ENCODE peak calls at places on chromosomes 1 and 21, in eight cellular contexts. N is BJ, O is WTC11, Y is kidney epithelial cell, D is fibroblast of mammary gland, C is progenitor cell of endocrine pancreas, L is GM20000, E is right atrium auricular region. W is an unnamed sample.

GRCh38 chr1:178091986-178092745 is 1.7 kb upstream of the RASAL2 start:
- DNase-seq in E (no peak), Y (no peak), L (no peak), D (peak), C (no peak), O (no peak), N (peak), W (no peak)

GRCh38 chr1:65717815-65718454 is 74.8 kb upstream of the PDE4B start:
- DNase-seq in Y (no peak), N (peak), D (peak), O (no peak), L (no peak), E (no peak), C (no peak), W (no peak)

GRCh38 chr21:44094832-44095231 is 12.4 kb upstream of the PWP2 start:
- DNase-seq in E (no peak), N (no peak), L (no peak), O (no peak), C (no peak), Y (no peak), D (no peak), W (no peak)

GRCh38 chr1:232963366-232963765 is 13.0 kb downstream of the NTPCR start:
- DNase-seq in N (no peak), C (no peak), E (no peak), L (no peak), Y (no peak), D (peak), O (no peak), W (no peak)

GRCh38 chr1:7646981-7647901 is 123.9 kb upstream of the VAMP3 start:
- DNase-seq in O (peak), D (peak), Y (no peak), L (peak), N (no peak), C (peak), E (no peak), W (peak)

GRCh38 chr1:163758977-163759670 is 437.4 kb downstream of the NUF2 start:
- DNase-seq in O (no peak), D (no peak), N (no peak), Y (no peak), E (no peak), C (no peak), L (no peak), W (no peak)

GRCh38 chr21:42665484-42665883 is 12.1 kb downstream of the PDE9A start:
- DNase-seq in C (no peak), E (no peak), O (no peak), N (no peak), D (no peak), Y (no peak), L (no peak), W (no peak)

GRCh38 chr1:230149751-230150584 is 82.9 kb downstream of the GALNT2 start:
- DNase-seq in E (no peak), O (no peak), C (no peak), N (no peak), L (peak), D (no peak), Y (no peak), W (peak)

GRCh38 chr1:19525607-19526545 is 40.5 kb upstream of the CAPZB start:
- DNase-seq in O (no peak), L (no peak), Y (no peak), C (no peak), N (no peak), D (no peak), E (no peak), W (no peak)

GRCh38 chr1:214439352-214440119 is 111.9 kb downstream of the PTPN14 start:
- DNase-seq in E (no peak), N (no peak), O (no peak), D (peak), L (peak), Y (peak), C (no peak), W (peak)

GRCh38 chr1:84907095-84907827 is 14.3 kb upstream of the LPAR3 start:
- DNase-seq in E (no peak), Y (peak), N (no peak), D (no peak), L (no peak), O (no peak), C (no peak), W (no peak)

GRCh38 chr1:224615861-224616760 is at the start of gene CNIH3:
- DNase-seq in Y (no peak), O (peak), E (no peak), C (peak), L (peak), D (peak), N (no peak), W (no peak)

GRCh38 chr1:118954286-118954890 is 33.8 kb downstream of the TBX15 start:
- DNase-seq in Y (no peak), O (no peak), N (no peak), D (peak), L (no peak), C (no peak), E (no peak), W (no peak)

GRCh38 chr1:6743189-6744101 is 41.8 kb upstream of the CAMTA1 start:
- DNase-seq in C (no peak), D (peak), N (peak), E (peak), Y (peak), L (peak), O (peak), W (peak)

GRCh38 chr21:37159053-37159776 is 86.2 kb downstream of the TTC3 start:
- DNase-seq in C (no peak), D (no peak), L (peak), N (no peak), O (no peak), Y (no peak), E (no peak), W (peak)

DNA sequence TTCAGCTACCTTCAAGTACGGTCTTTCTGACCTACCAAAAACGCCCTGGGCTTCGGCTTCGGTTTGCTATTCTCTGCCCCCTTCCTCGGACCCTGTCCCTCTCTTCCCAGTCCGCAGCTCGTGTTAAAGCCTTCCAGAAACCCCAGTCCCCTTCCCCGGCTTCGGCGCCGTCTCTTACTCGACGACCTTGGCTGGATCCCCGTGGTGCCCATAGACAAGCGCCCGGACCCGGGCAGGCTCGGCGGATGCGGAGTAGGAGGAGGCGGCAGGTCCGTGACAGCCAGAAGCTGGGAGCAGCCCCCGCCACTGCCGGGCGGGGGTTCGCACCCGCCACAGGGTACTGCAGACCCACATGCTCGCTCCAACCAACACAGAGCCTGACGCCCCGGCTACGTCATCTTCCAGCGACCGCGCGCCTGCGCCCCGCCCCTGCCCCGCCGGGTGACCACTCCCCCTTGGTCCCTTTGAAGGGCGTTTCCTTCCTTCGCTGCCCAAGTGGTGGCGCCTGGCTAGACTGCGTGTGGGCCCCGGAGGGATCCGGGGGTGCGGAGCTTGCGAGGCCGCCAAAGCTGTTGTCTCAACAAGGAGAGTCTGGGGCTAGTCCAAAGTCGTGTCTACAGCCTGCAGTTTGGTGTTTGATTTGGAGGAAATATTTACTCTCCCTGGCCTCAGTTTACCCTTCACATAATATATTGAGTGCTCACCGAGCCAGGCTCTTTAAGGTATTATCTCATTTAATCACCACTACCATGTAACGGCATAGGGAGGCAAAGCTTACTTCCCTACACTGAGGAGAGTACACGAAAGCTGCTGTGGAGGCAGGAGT is at the start of gene MECR:
- DNase-seq in C (peak), E (peak), D (peak), Y (peak), O (peak), L (peak), N (peak), W (peak)
- TF ChIP-seq CTCF in C (peak), E (peak), D (no peak), Y (peak), O (no peak), L (peak), N (peak), W (peak)

DNA sequence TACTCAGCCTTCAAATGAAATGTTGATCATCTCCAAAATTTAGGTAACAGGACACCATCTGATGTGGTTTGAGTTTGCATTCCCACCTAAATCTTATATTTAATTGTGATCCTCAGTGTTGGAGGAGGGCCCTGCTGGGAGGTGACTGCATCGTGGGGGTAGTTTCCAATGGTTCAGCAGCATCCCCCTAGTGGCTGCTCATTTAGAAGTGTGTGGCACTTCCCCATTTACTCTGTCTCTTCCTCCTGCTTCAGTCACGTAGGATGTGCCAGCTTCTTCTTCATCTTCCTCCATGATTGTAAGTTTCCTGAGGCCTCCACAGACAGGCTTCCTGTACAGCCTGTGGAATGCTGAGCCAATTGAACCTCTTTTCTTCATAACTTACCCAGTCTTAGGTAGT is 731.2 kb downstream of the USP25 start:
- DNase-seq in O (peak), N (no peak), L (no peak), C (no peak), E (no peak), Y (no peak), D (no peak), W (no peak)
- TF ChIP-seq CTCF in O (no peak), N (no peak), L (no peak), C (no peak), E (no peak), Y (no peak), D (no peak), W (no peak)

DNA sequence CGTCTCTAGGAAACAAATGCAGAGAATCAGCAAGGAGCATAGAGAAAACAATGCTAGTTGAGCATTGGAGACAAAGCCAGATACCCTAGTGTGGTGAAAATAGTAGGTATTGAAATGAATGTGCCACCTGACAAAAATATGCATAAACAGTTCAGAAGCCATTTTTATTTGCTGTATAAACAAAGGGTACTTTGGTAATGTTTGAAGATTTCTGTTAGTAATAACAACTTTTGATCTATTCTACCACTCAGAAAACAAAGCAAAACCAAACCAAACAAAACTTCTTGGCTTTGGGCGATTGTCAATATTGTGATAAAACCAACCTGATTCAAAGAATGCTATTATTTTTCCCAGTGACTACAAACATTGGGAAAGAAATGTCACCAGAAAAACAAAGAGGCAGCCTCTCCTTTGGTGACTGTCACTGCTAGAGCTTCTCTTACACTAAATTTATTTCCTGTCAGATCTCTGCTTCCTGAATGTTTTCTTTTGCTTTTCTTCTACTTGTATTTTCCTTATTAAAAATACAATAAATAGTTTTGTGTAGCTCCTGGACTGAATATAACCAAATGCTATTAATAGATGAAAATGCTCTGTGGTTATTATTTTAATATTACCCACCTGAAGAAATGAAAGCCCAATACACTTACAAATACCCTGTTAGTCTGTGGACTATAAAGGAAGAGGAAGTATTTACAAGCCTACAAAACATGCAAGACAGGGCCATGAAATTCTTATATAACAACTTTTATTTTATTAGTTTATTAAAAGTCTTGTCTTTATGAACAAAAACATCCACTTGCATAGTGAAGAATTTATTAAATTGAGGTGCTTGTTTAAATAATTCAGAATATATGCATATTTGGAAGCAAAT is 5.7 kb downstream of the ATP6V1G3 start:
- DNase-seq in N (no peak), D (no peak), L (no peak), E (no peak), C (no peak), Y (no peak), O (no peak), W (no peak)
- TF ChIP-seq CTCF in N (no peak), D (no peak), L (no peak), E (no peak), C (no peak), Y (no peak), O (no peak), W (no peak)

GRCh38 chr21:30248844-30249243 is 32.9 kb upstream of the CLDN8 start:
- DNase-seq in N (no peak), C (no peak), L (no peak), D (no peak), O (no peak), E (no peak), Y (no peak), W (no peak)
- TF ChIP-seq CTCF in N (no peak), C (no peak), L (no peak), D (no peak), O (no peak), E (no peak), Y (no peak), W (no peak)

GRCh38 chr1:33182896-33183295 is 1.1 kb upstream of the TRIM62 start:
- DNase-seq in E (peak), N (no peak), Y (no peak), O (no peak), C (no peak), L (peak), D (no peak), W (no peak)

GRCh38 chr1:33182452-33182851 is 609 bp upstream of the TRIM62 start:
- DNase-seq in Y (no peak), D (peak), E (no peak), L (no peak), N (no peak), O (no peak), C (no peak), W (no peak)

GRCh38 chr1:33181906-33182305 is at the start of gene TRIM62:
- DNase-seq in E (peak), D (peak), L (peak), C (peak), O (peak), N (peak), Y (no peak), W (peak)

GRCh38 chr1:33180226-33181037 is 1.4 kb downstream of the TRIM62 start:
- DNase-seq in Y (no peak), L (peak), C (peak), N (no peak), E (peak), D (peak), O (peak), W (peak)

DNA sequence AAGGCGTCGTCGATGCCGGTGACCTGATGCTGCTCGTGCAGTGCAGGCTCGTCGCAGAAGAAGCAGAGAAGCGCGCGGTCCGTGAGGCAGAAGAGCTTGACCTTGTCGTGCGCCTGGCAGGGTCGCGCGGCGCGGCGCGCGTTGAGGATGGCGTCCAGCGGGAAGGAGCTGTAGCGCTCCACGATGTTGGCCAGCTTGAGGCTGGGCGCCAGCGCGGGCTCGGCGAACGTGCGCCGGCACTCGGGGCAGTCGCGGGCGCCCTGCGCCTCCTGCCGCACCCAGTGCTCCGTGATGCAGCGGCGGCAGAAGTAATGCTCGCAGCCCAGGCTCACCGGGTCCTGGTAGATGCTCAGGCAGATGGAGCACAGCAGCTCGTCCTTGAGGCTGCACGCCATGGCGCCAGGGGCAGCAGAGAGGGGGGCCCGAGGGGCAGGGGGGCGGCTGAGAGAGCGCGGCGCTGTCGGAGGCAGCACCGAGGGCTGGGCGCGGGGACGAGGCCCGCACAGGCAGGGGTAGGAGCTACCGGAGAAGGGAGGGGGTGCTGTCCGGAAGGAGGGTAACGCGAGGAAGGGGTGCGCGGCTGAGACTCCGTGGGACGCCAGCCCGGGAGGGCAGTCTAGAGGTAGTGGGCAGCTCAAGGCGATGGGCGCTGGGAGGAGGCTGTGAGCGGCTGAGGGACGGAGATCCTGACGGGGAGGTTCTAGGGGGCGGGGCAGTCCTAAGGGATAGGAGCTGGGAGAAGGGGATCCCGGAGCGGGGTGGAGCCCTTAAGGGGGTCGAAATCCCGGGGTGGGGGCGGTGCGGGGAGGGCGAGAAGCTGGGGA is 593 bp downstream of the TRIM62 start:
- DNase-seq in D (peak), E (peak), O (peak), C (peak), N (no peak), L (peak), Y (no peak), W (peak)
- TF ChIP-seq CTCF in D (no peak), E (no peak), O (no peak), C (peak), N (no peak), L (no peak), Y (no peak), W (no peak)

GRCh38 chr1:246907472-246907871 is 24.3 kb downstream of the AHCTF1 start:
- DNase-seq in E (no peak), L (no peak), D (peak), O (no peak), C (no peak), N (no peak), Y (peak), W (no peak)
- TF ChIP-seq CTCF in E (peak), L (peak), D (peak), O (no peak), C (peak), N (peak), Y (peak), W (peak)

W was measured in GM10248.